ENCODE peak calls at places on chromosomes 2 and 18, in four cellular contexts. D, O, A and G are unnamed samples.

GRCh38 chr2:80852079-80852807 is 547.7 kb upstream of the LRRTM1 start:
- DNase-seq in O (no peak), D (no peak), A (no peak), G (no peak)

GRCh38 chr2:136787970-136788369 is 22.6 kb downstream of the THSD7B start:
- DNase-seq in D (no peak), A (no peak), O (no peak), G (no peak)

GRCh38 chr2:200396726-200397348 is 90.3 kb downstream of the SPATS2L start:
- DNase-seq in A (no peak), O (peak; percentile 50), D (peak; percentile 32), G (no peak)

GRCh38 chr18:39681061-39681460 is 2115.5 kb upstream of the CELF4 start:
- DNase-seq in O (no peak), A (no peak), D (no peak), G (no peak)

GRCh38 chr2:3198119-3198518 is 179.5 kb downstream of the EIPR1 start:
- DNase-seq in D (no peak), A (no peak), O (no peak), G (no peak)

GRCh38 chr2:226478121-226478809 is 321.4 kb downstream of the IRS1 start:
- DNase-seq in A (peak; percentile 16), O (peak; percentile 94), D (peak; percentile 72), G (peak; percentile 88)

GRCh38 chr2:96493072-96493471 is 12.1 kb downstream of the NEURL3 start:
- DNase-seq in O (no peak), A (no peak), D (no peak), G (no peak)

GRCh38 chr2:202566286-202566685 is 68.5 kb upstream of the FAM117B start:
- DNase-seq in A (no peak), D (no peak), O (no peak), G (no peak)

GRCh38 chr2:191758420-191759199 is 80.7 kb downstream of the NABP1 start:
- DNase-seq in A (peak; percentile 46), O (peak; percentile 37), D (peak; percentile 66), G (no peak)

GRCh38 chr2:226439337-226439736 is 360.3 kb downstream of the IRS1 start:
- DNase-seq in O (no peak), D (no peak), A (no peak), G (no peak)

GRCh38 chr2:58460670-58461069 is 219.5 kb upstream of the FANCL start:
- DNase-seq in D (no peak), A (no peak), O (no peak), G (no peak)

GRCh38 chr2:240463274-240463865 is 27.9 kb downstream of the GPC1 start:
- DNase-seq in O (no peak), A (peak; percentile 9), D (no peak), G (no peak)

GRCh38 chr2:12615509-12615908 is 101.2 kb upstream of the TRIB2 start:
- DNase-seq in D (no peak), O (no peak), A (no peak), G (no peak)

GRCh38 chr2:54579682-54580349 is 123.7 kb downstream of the SPTBN1 start:
- DNase-seq in A (no peak), D (peak; percentile 60), O (no peak), G (no peak)

GRCh38 chr2:241849616-241850543 is 8.8 kb downstream of the PDCD1 start:
- DNase-seq in D (no peak), O (no peak), A (no peak), G (no peak)

GRCh38 chr2:237361194-237361986 is 52.6 kb downstream of the COL6A3 start:
- DNase-seq in D (no peak), O (no peak), A (no peak), G (no peak)

GRCh38 chr2:237365671-237366070 is 48.3 kb downstream of the COL6A3 start:
- DNase-seq in D (no peak), O (no peak), A (no peak), G (no peak)

GRCh38 chr2:237359894-237360780 is 53.8 kb downstream of the COL6A3 start:
- DNase-seq in D (no peak), O (no peak), A (no peak), G (no peak)

GRCh38 chr2:237358721-237359595 is 55.0 kb downstream of the COL6A3 start:
- DNase-seq in D (no peak), O (no peak), A (no peak), G (no peak)

GRCh38 chr2:237364655-237365054 is 49.3 kb downstream of the COL6A3 start:
- DNase-seq in O (no peak), A (no peak), D (no peak), G (no peak)
- TF ChIP-seq CTCF in O (no peak), A (no peak), D (no peak), G (no peak)

GRCh38 chr2:101860157-101860556 is 131.6 kb upstream of the IL1R2 start:
- DNase-seq in A (no peak), O (no peak), D (no peak), G (no peak)
- TF ChIP-seq CTCF in A (no peak), O (peak; percentile 13), D (no peak), G (no peak)

DNA sequence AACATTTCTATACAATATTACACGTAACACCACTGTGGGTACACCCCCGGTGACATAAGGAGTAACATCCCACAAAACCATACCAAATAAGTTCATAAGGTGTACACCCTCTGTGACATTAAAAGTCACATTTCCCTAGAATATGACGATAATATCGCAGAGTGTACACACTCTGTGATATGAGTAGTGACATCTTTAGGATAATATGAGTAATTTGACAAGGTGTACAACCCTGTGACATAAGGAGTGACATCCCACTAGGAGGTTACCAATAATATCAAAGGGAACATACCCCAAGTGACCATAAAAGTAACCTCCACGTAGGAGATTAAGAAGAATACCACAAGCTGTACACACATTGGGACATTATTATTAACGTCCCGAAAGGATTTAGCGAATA is 24.0 kb upstream of the TEX261 start:
- DNase-seq in A (no peak), D (no peak), O (no peak), G (no peak)
- TF ChIP-seq CTCF in A (no peak), D (no peak), O (no peak), G (no peak)

DNA sequence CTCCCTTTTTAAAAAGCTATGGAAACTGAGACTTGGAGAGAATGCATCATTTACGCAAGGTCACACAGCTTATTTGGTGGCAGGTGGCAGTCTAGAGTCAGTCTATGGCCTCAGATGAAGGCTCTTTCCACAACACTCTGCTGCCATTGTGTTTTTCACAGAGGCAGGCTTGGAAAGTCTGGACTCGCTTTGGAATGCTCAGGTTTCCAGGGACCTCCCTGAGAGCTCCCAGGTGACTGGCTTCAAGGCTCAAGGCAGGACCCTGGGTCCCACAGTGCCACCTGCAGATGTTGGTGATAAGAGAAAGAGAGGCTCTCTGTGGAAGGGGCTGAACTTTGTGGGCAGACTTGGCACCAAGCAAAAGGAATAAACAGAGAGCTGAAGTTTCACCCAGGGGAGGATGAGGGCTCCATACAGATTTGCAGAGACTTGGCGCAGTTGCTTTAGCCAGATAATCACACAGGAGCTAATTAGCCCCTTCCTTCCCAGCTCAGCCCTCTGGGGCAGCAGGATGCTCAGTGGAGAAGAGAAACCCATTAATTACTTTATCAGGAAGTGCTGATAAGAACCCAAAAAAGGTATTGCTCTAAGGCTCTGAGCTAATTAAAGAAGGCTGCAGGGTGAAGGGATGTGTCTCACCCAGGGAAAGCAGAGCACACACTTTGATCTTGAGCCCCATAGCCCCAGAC is 103.5 kb downstream of the LBH start:
- DNase-seq in A (no peak), O (no peak), D (no peak), G (no peak)
- TF ChIP-seq CTCF in A (no peak), O (peak; percentile 10), D (no peak), G (no peak)